ENCODE peak calls at places on chromosome 17, in six cellular contexts. One of them, this sample, is unnamed.

GRCh38 chr17:67376509-67376891 is 581 bp upstream of the PITPNC1 start:
- DNase-seq in neural crest cell: no peak
- DNase-seq in stimulated activated CD4-positive, alpha-beta T cell treated with anti-CD3 and anti-CD28 coated beads, Interleukin-1b, Interleukin-23, amount 100 ng/mL, for 24 hours: no peak
- DNase-seq in stimulated activated CD8-positive, alpha-beta memory T cell treated with anti-CD3 and anti-CD28 coated beads, Interleukin-4, amount 100 ng/mL, for 1 hour: no peak
- DNase-seq in aorta: no peak
- DNase-seq in RCC 7860: no peak
- DNase-seq in this sample: no peak

GRCh38 chr17:66684256-66684655 is 150.7 kb upstream of the CACNG5 start:
- DNase-seq in stimulated activated CD4-positive, alpha-beta T cell treated with anti-CD3 and anti-CD28 coated beads, Interleukin-1b, Interleukin-23, amount 100 ng/mL, for 24 hours: no peak
- DNase-seq in RCC 7860: no peak
- DNase-seq in neural crest cell: no peak
- DNase-seq in stimulated activated CD8-positive, alpha-beta memory T cell treated with anti-CD3 and anti-CD28 coated beads, Interleukin-4, amount 100 ng/mL, for 1 hour: no peak
- DNase-seq in aorta: no peak
- DNase-seq in this sample: no peak

GRCh38 chr17:2954898-2955445 is 108.4 kb downstream of the OR1D5 start:
- DNase-seq in aorta: peak
- DNase-seq in stimulated activated CD4-positive, alpha-beta T cell treated with anti-CD3 and anti-CD28 coated beads, Interleukin-1b, Interleukin-23, amount 100 ng/mL, for 24 hours: no peak
- DNase-seq in neural crest cell: no peak
- DNase-seq in RCC 7860: peak
- DNase-seq in stimulated activated CD8-positive, alpha-beta memory T cell treated with anti-CD3 and anti-CD28 coated beads, Interleukin-4, amount 100 ng/mL, for 1 hour: no peak
- DNase-seq in this sample: peak

GRCh38 chr17:49972486-49973270 is 3.7 kb downstream of the DLX4 start:
- DNase-seq in stimulated activated CD4-positive, alpha-beta T cell treated with anti-CD3 and anti-CD28 coated beads, Interleukin-1b, Interleukin-23, amount 100 ng/mL, for 24 hours: no peak
- DNase-seq in stimulated activated CD8-positive, alpha-beta memory T cell treated with anti-CD3 and anti-CD28 coated beads, Interleukin-4, amount 100 ng/mL, for 1 hour: no peak
- DNase-seq in RCC 7860: no peak
- DNase-seq in neural crest cell: no peak
- DNase-seq in aorta: no peak
- DNase-seq in this sample: no peak

GRCh38 chr17:202501-202951 is 21.1 kb upstream of the DOC2B start:
- DNase-seq in RCC 7860: no peak
- DNase-seq in aorta: peak
- DNase-seq in neural crest cell: no peak
- DNase-seq in stimulated activated CD4-positive, alpha-beta T cell treated with anti-CD3 and anti-CD28 coated beads, Interleukin-1b, Interleukin-23, amount 100 ng/mL, for 24 hours: no peak
- DNase-seq in stimulated activated CD8-positive, alpha-beta memory T cell treated with anti-CD3 and anti-CD28 coated beads, Interleukin-4, amount 100 ng/mL, for 1 hour: no peak
- DNase-seq in this sample: no peak

GRCh38 chr17:58329808-58330543 is 1.4 kb upstream of the TSPOAP1 start:
- DNase-seq in RCC 7860: no peak
- DNase-seq in neural crest cell: no peak
- DNase-seq in aorta: no peak
- DNase-seq in stimulated activated CD4-positive, alpha-beta T cell treated with anti-CD3 and anti-CD28 coated beads, Interleukin-1b, Interleukin-23, amount 100 ng/mL, for 24 hours: peak
- DNase-seq in stimulated activated CD8-positive, alpha-beta memory T cell treated with anti-CD3 and anti-CD28 coated beads, Interleukin-4, amount 100 ng/mL, for 1 hour: no peak
- DNase-seq in this sample: no peak

GRCh38 chr17:40316571-40317344 is 7.8 kb downstream of the RARA start:
- DNase-seq in RCC 7860: peak
- DNase-seq in aorta: peak
- DNase-seq in stimulated activated CD8-positive, alpha-beta memory T cell treated with anti-CD3 and anti-CD28 coated beads, Interleukin-4, amount 100 ng/mL, for 1 hour: no peak
- DNase-seq in neural crest cell: peak
- DNase-seq in stimulated activated CD4-positive, alpha-beta T cell treated with anti-CD3 and anti-CD28 coated beads, Interleukin-1b, Interleukin-23, amount 100 ng/mL, for 24 hours: no peak
- DNase-seq in this sample: no peak

GRCh38 chr17:27956601-27957445 is 63.7 kb upstream of the LYRM9 start:
- DNase-seq in aorta: no peak
- DNase-seq in neural crest cell: no peak
- DNase-seq in stimulated activated CD4-positive, alpha-beta T cell treated with anti-CD3 and anti-CD28 coated beads, Interleukin-1b, Interleukin-23, amount 100 ng/mL, for 24 hours: no peak
- DNase-seq in stimulated activated CD8-positive, alpha-beta memory T cell treated with anti-CD3 and anti-CD28 coated beads, Interleukin-4, amount 100 ng/mL, for 1 hour: no peak
- DNase-seq in RCC 7860: no peak
- DNase-seq in this sample: no peak

GRCh38 chr17:82754297-82755208 is 2.7 kb downstream of the TBCD start:
- DNase-seq in RCC 7860: no peak
- DNase-seq in aorta: no peak
- DNase-seq in stimulated activated CD4-positive, alpha-beta T cell treated with anti-CD3 and anti-CD28 coated beads, Interleukin-1b, Interleukin-23, amount 100 ng/mL, for 24 hours: no peak
- DNase-seq in stimulated activated CD8-positive, alpha-beta memory T cell treated with anti-CD3 and anti-CD28 coated beads, Interleukin-4, amount 100 ng/mL, for 1 hour: no peak
- DNase-seq in neural crest cell: no peak
- DNase-seq in this sample: no peak

GRCh38 chr17:31269178-31269577 is 27.9 kb downstream of the OMG start:
- DNase-seq in RCC 7860: no peak
- DNase-seq in aorta: no peak
- DNase-seq in stimulated activated CD8-positive, alpha-beta memory T cell treated with anti-CD3 and anti-CD28 coated beads, Interleukin-4, amount 100 ng/mL, for 1 hour: no peak
- DNase-seq in stimulated activated CD4-positive, alpha-beta T cell treated with anti-CD3 and anti-CD28 coated beads, Interleukin-1b, Interleukin-23, amount 100 ng/mL, for 24 hours: no peak
- DNase-seq in neural crest cell: no peak
- DNase-seq in this sample: no peak

GRCh38 chr17:9644910-9645751 is at the start of gene USP43:
- DNase-seq in stimulated activated CD4-positive, alpha-beta T cell treated with anti-CD3 and anti-CD28 coated beads, Interleukin-1b, Interleukin-23, amount 100 ng/mL, for 24 hours: no peak
- DNase-seq in neural crest cell: peak
- DNase-seq in stimulated activated CD8-positive, alpha-beta memory T cell treated with anti-CD3 and anti-CD28 coated beads, Interleukin-4, amount 100 ng/mL, for 1 hour: no peak
- DNase-seq in aorta: no peak
- DNase-seq in RCC 7860: peak
- DNase-seq in this sample: peak

GRCh38 chr17:44904001-44904984 is 5.0 kb upstream of the EFTUD2 start:
- DNase-seq in aorta: peak
- DNase-seq in neural crest cell: no peak
- DNase-seq in stimulated activated CD8-positive, alpha-beta memory T cell treated with anti-CD3 and anti-CD28 coated beads, Interleukin-4, amount 100 ng/mL, for 1 hour: no peak
- DNase-seq in RCC 7860: no peak
- DNase-seq in stimulated activated CD4-positive, alpha-beta T cell treated with anti-CD3 and anti-CD28 coated beads, Interleukin-1b, Interleukin-23, amount 100 ng/mL, for 24 hours: no peak
- DNase-seq in this sample: no peak

This sample was measured in SW 1271.